ENCODE peak calls at places on chromosomes 7 and 10, in six cellular contexts. One of them, this sample, is unnamed. For H3K4me1, the result is how much of the 10 kb centered on the place peaks cover.

GRCh38 chr10:28991326-28991725 is 297.5 kb upstream of the LYZL1 start:
- DNase-seq in body of pancreas: no peak
- DNase-seq in upper lobe of right lung: no peak
- DNase-seq in thoracic aorta: peak
- DNase-seq in CD4-positive, alpha-beta memory T cell: no peak
- DNase-seq in Panc1: no peak
- DNase-seq in this sample: peak

GRCh38 chr7:1121886-1122831 is 34.2 kb downstream of the GPER1 start:
- DNase-seq in body of pancreas: no peak
- DNase-seq in upper lobe of right lung: peak
- DNase-seq in thoracic aorta: no peak
- DNase-seq in CD4-positive, alpha-beta memory T cell: no peak
- DNase-seq in Panc1: no peak
- DNase-seq in this sample: no peak

GRCh38 chr7:155733582-155734444 is 78.5 kb downstream of the SHH start:
- DNase-seq in body of pancreas: no peak
- DNase-seq in upper lobe of right lung: no peak
- DNase-seq in thoracic aorta: no peak
- DNase-seq in CD4-positive, alpha-beta memory T cell: no peak
- DNase-seq in Panc1: no peak
- DNase-seq in this sample: no peak

GRCh38 chr10:3525832-3526449 is 259.1 kb downstream of the KLF6 start:
- DNase-seq in body of pancreas: peak
- DNase-seq in upper lobe of right lung: no peak
- DNase-seq in thoracic aorta: peak
- DNase-seq in CD4-positive, alpha-beta memory T cell: no peak
- DNase-seq in Panc1: peak
- DNase-seq in this sample: peak

GRCh38 chr10:132368881-132369635 is 27.9 kb upstream of the PWWP2B start:
- DNase-seq in body of pancreas: no peak
- DNase-seq in upper lobe of right lung: no peak
- DNase-seq in thoracic aorta: no peak
- DNase-seq in CD4-positive, alpha-beta memory T cell: no peak
- DNase-seq in Panc1: no peak
- DNase-seq in this sample: no peak

GRCh38 chr10:51097546-51097945 is 23.3 kb downstream of the PRKG1 start:
- DNase-seq in body of pancreas: no peak
- DNase-seq in upper lobe of right lung: no peak
- DNase-seq in thoracic aorta: no peak
- DNase-seq in CD4-positive, alpha-beta memory T cell: no peak
- DNase-seq in Panc1: no peak
- DNase-seq in this sample: no peak

GRCh38 chr7:90552521-90552920 is 43.6 kb upstream of the CDK14 start:
- DNase-seq in body of pancreas: no peak
- DNase-seq in upper lobe of right lung: no peak
- DNase-seq in thoracic aorta: no peak
- DNase-seq in CD4-positive, alpha-beta memory T cell: no peak
- DNase-seq in Panc1: no peak
- DNase-seq in this sample: no peak

GRCh38 chr10:3208481-3209406 is 36.2 kb upstream of the PITRM1 start:
- DNase-seq in body of pancreas: no peak
- DNase-seq in upper lobe of right lung: no peak
- DNase-seq in thoracic aorta: no peak
- DNase-seq in CD4-positive, alpha-beta memory T cell: no peak
- DNase-seq in Panc1: no peak
- DNase-seq in this sample: no peak

GRCh38 chr7:116576350-116577319 is 51.8 kb downstream of the CAV1 start:
- DNase-seq in body of pancreas: no peak
- DNase-seq in upper lobe of right lung: no peak
- DNase-seq in thoracic aorta: peak
- DNase-seq in CD4-positive, alpha-beta memory T cell: no peak
- DNase-seq in Panc1: no peak
- DNase-seq in this sample: no peak

GRCh38 chr10:33760544-33760943 is 426.1 kb upstream of the NRP1 start:
- DNase-seq in body of pancreas: no peak
- DNase-seq in upper lobe of right lung: no peak
- DNase-seq in thoracic aorta: no peak
- DNase-seq in CD4-positive, alpha-beta memory T cell: no peak
- DNase-seq in Panc1: no peak
- DNase-seq in this sample: no peak
- H3K4me1 ChIP-seq in body of pancreas: under half
- H3K4me1 ChIP-seq in upper lobe of right lung: under half
- H3K4me1 ChIP-seq in thoracic aorta: under half
- H3K4me1 ChIP-seq in CD4-positive, alpha-beta memory T cell: under half
- H3K4me1 ChIP-seq in Panc1: under half
- H3K4me1 ChIP-seq in this sample: under half

DNA sequence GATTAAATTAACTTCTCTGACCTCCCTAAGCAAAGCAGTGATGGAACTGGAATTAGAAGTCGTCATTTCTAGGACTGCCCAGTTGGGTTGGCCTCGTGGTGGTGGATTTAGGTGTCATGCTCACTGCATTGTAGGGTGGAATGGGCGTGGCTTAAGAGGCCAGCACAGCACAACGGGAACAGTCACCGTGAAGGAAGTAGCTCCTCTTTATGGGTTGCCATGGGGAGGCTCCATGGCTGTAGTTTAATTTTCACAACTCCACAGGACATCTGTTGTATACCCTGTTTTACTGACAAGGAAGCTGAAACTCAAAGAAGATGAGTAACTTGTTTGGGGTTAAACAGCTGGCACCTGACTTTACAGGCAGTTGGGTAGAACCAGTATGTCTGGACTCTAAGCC is 208.3 kb downstream of the CELF2 start:
- DNase-seq in body of pancreas: peak
- DNase-seq in upper lobe of right lung: no peak
- DNase-seq in thoracic aorta: no peak
- DNase-seq in CD4-positive, alpha-beta memory T cell: peak
- DNase-seq in Panc1: no peak
- DNase-seq in this sample: no peak
- H3K4me1 ChIP-seq in body of pancreas: under half
- H3K4me1 ChIP-seq in upper lobe of right lung: under half
- H3K4me1 ChIP-seq in thoracic aorta: under half
- H3K4me1 ChIP-seq in CD4-positive, alpha-beta memory T cell: half or more
- H3K4me1 ChIP-seq in Panc1: under half
- H3K4me1 ChIP-seq in this sample: under half

DNA sequence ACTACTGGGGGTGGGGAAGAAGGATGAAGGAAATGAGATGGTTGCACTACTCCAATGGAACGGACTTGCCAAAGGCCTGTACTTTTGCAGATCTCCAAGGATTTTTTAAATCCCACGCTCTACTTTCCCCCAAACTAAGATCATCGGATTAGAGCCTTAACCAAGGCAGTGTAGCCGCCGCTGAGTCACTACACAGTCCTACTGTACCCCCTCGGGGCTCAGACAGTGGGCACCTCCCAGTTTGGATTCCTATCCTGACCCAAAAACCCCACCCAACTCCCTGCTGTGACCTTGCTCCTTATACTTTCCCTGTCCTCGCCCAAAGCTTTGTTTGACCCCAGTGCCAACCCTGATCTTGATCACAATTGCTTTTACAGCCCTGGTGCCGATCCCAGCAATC is 17.5 kb upstream of the PLAU start:
- DNase-seq in body of pancreas: no peak
- DNase-seq in upper lobe of right lung: no peak
- DNase-seq in thoracic aorta: no peak
- DNase-seq in CD4-positive, alpha-beta memory T cell: no peak
- DNase-seq in Panc1: no peak
- DNase-seq in this sample: no peak
- H3K4me1 ChIP-seq in body of pancreas: under half
- H3K4me1 ChIP-seq in upper lobe of right lung: under half
- H3K4me1 ChIP-seq in thoracic aorta: under half
- H3K4me1 ChIP-seq in CD4-positive, alpha-beta memory T cell: under half
- H3K4me1 ChIP-seq in Panc1: under half
- H3K4me1 ChIP-seq in this sample: half or more

GRCh38 chr10:110789604-110790428 is 81.9 kb upstream of the PDCD4 start:
- DNase-seq in body of pancreas: no peak
- DNase-seq in upper lobe of right lung: no peak
- DNase-seq in thoracic aorta: no peak
- DNase-seq in CD4-positive, alpha-beta memory T cell: no peak
- DNase-seq in Panc1: no peak
- DNase-seq in this sample: no peak
- H3K4me1 ChIP-seq in body of pancreas: half or more
- H3K4me1 ChIP-seq in upper lobe of right lung: under half
- H3K4me1 ChIP-seq in thoracic aorta: under half
- H3K4me1 ChIP-seq in CD4-positive, alpha-beta memory T cell: under half
- H3K4me1 ChIP-seq in Panc1: under half
- H3K4me1 ChIP-seq in this sample: under half

DNA sequence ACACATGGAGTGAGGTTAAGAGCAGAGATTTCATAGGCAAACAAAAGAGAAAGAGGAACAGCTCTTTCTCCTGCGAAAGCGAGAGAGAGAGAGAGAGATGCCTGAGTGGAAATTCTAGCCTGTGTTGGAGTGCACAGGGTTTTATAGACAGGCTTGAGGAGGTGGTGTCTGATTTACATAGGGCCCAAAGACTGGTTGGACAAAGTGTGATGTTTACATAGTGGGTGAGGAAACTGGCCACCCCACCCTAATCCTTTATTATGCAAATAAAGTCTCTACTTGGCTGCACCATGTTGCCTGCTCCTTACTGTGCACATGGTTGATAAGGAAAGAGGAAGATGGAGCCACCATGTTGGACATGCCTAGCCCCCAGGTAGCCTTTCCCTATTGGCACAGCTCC is 967.8 kb upstream of the SORCS1 start:
- DNase-seq in body of pancreas: no peak
- DNase-seq in upper lobe of right lung: no peak
- DNase-seq in thoracic aorta: no peak
- DNase-seq in CD4-positive, alpha-beta memory T cell: no peak
- DNase-seq in Panc1: no peak
- DNase-seq in this sample: no peak
- H3K4me1 ChIP-seq in body of pancreas: under half
- H3K4me1 ChIP-seq in upper lobe of right lung: under half
- H3K4me1 ChIP-seq in thoracic aorta: under half
- H3K4me1 ChIP-seq in CD4-positive, alpha-beta memory T cell: under half
- H3K4me1 ChIP-seq in Panc1: under half
- H3K4me1 ChIP-seq in this sample: under half